ENCODE peak calls at places on chromosomes 11 and 22, in six cellular contexts. A is CD8-positive, alpha-beta T cell; W is adrenal gland; M is body of pancreas; Y is IMR-90; U is dorsolateral prefrontal cortex. Z is an unnamed sample.

GRCh38 chr11:92130432-92130831 is 94.2 kb upstream of the FAT3 start:
- DNase-seq in M (no peak), A (no peak), W (no peak), U (no peak), Y (peak; percentile 8), Z (no peak)

GRCh38 chr11:124612567-124613245 is 1.5 kb downstream of the PANX3 start:
- DNase-seq in W (no peak), M (no peak), U (no peak), Y (peak; percentile 23), A (no peak), Z (no peak)

GRCh38 chr22:17785185-17786184 is 11.2 kb upstream of the BID start:
- DNase-seq in M (peak; percentile 79), Y (no peak), A (peak; percentile 54), W (peak; percentile 70), U (no peak), Z (peak; percentile 84)

GRCh38 chr22:44585559-44586121 is 87.6 kb upstream of the RTL6 start:
- DNase-seq in Y (no peak), U (peak; percentile 28), A (no peak), M (no peak), W (no peak), Z (no peak)

GRCh38 chr22:47376322-47376700 is 613.9 kb downstream of the TBC1D22A start:
- DNase-seq in Y (no peak), W (no peak), M (no peak), U (no peak), A (no peak), Z (no peak)

GRCh38 chr11:46743693-46744339 is 24.8 kb downstream of the F2 start:
- DNase-seq in W (no peak), M (no peak), A (no peak), Y (peak; percentile 39), U (no peak), Z (no peak)

GRCh38 chr11:61731956-61732675 is 20.3 kb upstream of the MYRF start:
- DNase-seq in M (no peak), A (no peak), Y (no peak), U (no peak), W (no peak), Z (no peak)

GRCh38 chr11:17601206-17602075 is 54.4 kb downstream of the OTOG start:
- DNase-seq in W (no peak), Y (no peak), U (no peak), M (no peak), A (no peak), Z (peak; percentile 10)

GRCh38 chr11:15053201-15053685 is 20.1 kb upstream of the CALCB start:
- DNase-seq in W (no peak), Y (no peak), M (no peak), U (no peak), A (no peak), Z (no peak)

GRCh38 chr22:46165975-46166374 is 15.6 kb downstream of the PPARA start:
- DNase-seq in U (no peak), W (no peak), Y (peak; percentile 32), M (no peak), A (no peak), Z (no peak)

GRCh38 chr11:34585870-34586654 is 34.8 kb upstream of the EHF start:
- DNase-seq in W (no peak), A (no peak), Y (peak; percentile 71), U (no peak), M (no peak), Z (no peak)

GRCh38 chr22:43550024-43550620 is 138.3 kb downstream of the MPPED1 start:
- DNase-seq in A (no peak), W (no peak), U (no peak), Y (no peak), M (no peak), Z (no peak)

GRCh38 chr22:30718491-30718890 is 23.8 kb downstream of the OSBP2 start:
- DNase-seq in Y (no peak), W (no peak), U (no peak), M (no peak), A (no peak), Z (no peak)

GRCh38 chr11:70532728-70533127 is 134.4 kb downstream of the CTTN start:
- DNase-seq in U (peak; percentile 30), W (no peak), M (no peak), A (no peak), Y (peak; percentile 28), Z (no peak)

GRCh38 chr11:1219836-1220810 is 2.7 kb upstream of the MUC5B start:
- DNase-seq in W (no peak), Y (no peak), U (peak; percentile 25), M (no peak), A (no peak), Z (peak; percentile 91)

GRCh38 chr22:27719535-27720227 is 81.9 kb downstream of the MN1 start:
- DNase-seq in W (peak; percentile 50), Y (peak; percentile 16), M (no peak), A (no peak), U (peak; percentile 72), Z (peak; percentile 29)

GRCh38 chr11:33722579-33723234 is 13.5 kb downstream of the CD59 start:
- DNase-seq in U (no peak), W (peak; percentile 63), M (no peak), A (no peak), Y (peak; percentile 80), Z (no peak)

GRCh38 chr22:25098445-25099081 is 101.1 kb upstream of the CRYBB3 start:
- DNase-seq in U (no peak), A (no peak), W (peak; percentile 65), M (no peak), Y (no peak), Z (no peak)

GRCh38 chr11:697811-698311 is 2.2 kb downstream of the TMEM80 start:
- DNase-seq in A (no peak), M (no peak), U (no peak), Y (peak; percentile 76), W (no peak), Z (no peak)

GRCh38 chr11:112732031-112732430 is 229.2 kb upstream of the NCAM1 start:
- DNase-seq in Y (no peak), W (no peak), A (no peak), U (no peak), M (no peak), Z (no peak)

GRCh38 chr11:134628426-134628825 is 216.4 kb upstream of the B3GAT1 start:
- DNase-seq in U (no peak), W (no peak), A (no peak), Y (no peak), M (no peak), Z (no peak)

GRCh38 chr22:25572708-25573161 is 8.3 kb downstream of the GRK3 start:
- DNase-seq in W (no peak), M (no peak), A (no peak), U (no peak), Y (no peak), Z (no peak)

GRCh38 chr11:101863361-101863760 is 51.4 kb upstream of the CEP126 start:
- DNase-seq in Y (peak; percentile 79), U (no peak), M (no peak), W (no peak), A (no peak), Z (no peak)

GRCh38 chr22:20084547-20085413 is 4.7 kb downstream of the DGCR8 start:
- DNase-seq in W (no peak), U (peak; percentile 35), Y (no peak), M (peak; percentile 31), A (no peak), Z (no peak)

GRCh38 chr22:20086101-20086599 is 6.1 kb downstream of the DGCR8 start:
- DNase-seq in Y (no peak), A (no peak), M (no peak), U (peak; percentile 23), W (no peak), Z (no peak)

GRCh38 chr22:20083157-20083890 is 3.3 kb downstream of the DGCR8 start:
- DNase-seq in W (no peak), A (no peak), U (peak; percentile 6), Y (no peak), M (no peak), Z (no peak)

GRCh38 chr22:20085651-20086050 is 5.6 kb downstream of the DGCR8 start:
- DNase-seq in U (peak; percentile 5), Y (no peak), A (no peak), M (no peak), W (no peak), Z (no peak)

GRCh38 chr22:20083891-20084546 is 4.0 kb downstream of the DGCR8 start:
- DNase-seq in W (no peak), Y (no peak), A (no peak), U (peak; percentile 3), M (no peak), Z (no peak)
- H3K27ac ChIP-seq in W (no peak overlapping the region), Y (no peak overlapping the region), A (no peak overlapping the region), U (no peak overlapping the region), M (no peak overlapping the region), Z (no peak overlapping the region)

GRCh38 chr11:65559535-65559934 is 1.4 kb upstream of the LTBP3 start:
- DNase-seq in Y (no peak), U (no peak), M (no peak), W (no peak), A (no peak), Z (no peak)

GRCh38 chr11:65557280-65558001 is 718 bp downstream of the LTBP3 start:
- DNase-seq in W (no peak), A (no peak), Y (no peak), U (no peak), M (no peak), Z (no peak)

GRCh38 chr11:65559951-65560537 is 1.9 kb upstream of the LTBP3 start:
- DNase-seq in U (no peak), M (no peak), W (no peak), Y (peak; percentile 53), A (no peak), Z (peak; percentile 63)

GRCh38 chr11:65558002-65558784 is at the start of gene LTBP3:
- DNase-seq in W (peak; percentile 87), M (peak; percentile 83), A (no peak), U (peak; percentile 85), Y (peak; percentile 71), Z (peak; percentile 70)

GRCh38 chr11:65558785-65559509 is 788 bp upstream of the LTBP3 start:
- DNase-seq in M (peak; percentile 63), W (no peak), U (no peak), A (no peak), Y (peak; percentile 33), Z (peak; percentile 48)
- TF ChIP-seq CTCF in M (peak; percentile 17), W (no peak), U (peak; percentile 6), A (no peak), Y (peak; percentile 0), Z (no peak)

DNA sequence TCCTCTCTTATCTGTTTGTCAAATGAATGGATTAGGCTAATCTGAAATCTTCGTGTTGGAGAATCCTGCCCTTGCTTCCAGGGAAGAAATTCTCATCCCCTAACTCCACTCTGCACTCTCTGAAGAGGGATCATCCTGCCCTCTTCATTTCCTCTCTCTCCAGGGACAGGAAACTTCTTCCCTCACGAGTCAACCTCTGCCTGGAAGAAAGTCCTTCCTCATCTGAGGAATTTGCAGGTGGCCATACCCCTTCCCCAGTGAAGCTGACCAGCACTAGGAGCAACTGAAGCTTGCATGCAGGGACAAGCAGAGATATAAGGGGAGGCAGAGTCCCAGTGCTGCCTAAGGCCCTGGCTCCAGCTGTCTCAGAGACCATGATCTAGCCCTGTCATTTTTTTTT is 3.6 kb upstream of the PHOX2A start:
- DNase-seq in U (no peak), W (no peak), M (no peak), A (no peak), Y (no peak), Z (no peak)
- H3K27me3 ChIP-seq in U (peaks cover 43% of the 10 kb centered on the region), W (peaks cover 42% of the 10 kb centered on the region), M (no peaks in the 10 kb centered on the region), A (peaks cover 20% of the 10 kb centered on the region), Y (peaks cover 83% of the 10 kb centered on the region), Z (peaks cover 47% of the 10 kb centered on the region)

DNA sequence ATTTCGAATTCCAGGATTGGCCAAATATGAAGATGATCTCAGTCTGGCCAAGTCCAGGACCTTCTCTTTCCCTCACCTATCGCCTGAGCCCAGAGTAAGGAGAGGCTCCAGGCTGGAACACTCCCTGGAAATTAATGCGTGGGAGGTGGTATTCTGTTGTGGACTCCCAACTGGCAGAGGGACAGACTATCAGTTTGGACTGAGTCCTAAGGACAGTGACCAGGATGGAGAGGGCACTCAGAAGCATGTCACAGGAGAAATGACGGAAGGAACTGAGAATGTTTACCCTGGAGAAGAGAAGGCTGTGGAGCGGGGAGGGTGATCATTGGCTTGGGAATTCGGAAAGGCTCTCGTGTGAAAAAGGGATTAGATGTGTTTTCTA is 84.4 kb downstream of the RPL27A start:
- DNase-seq in W (peak; percentile 66), M (no peak), Y (no peak), A (no peak), U (no peak), Z (no peak)
- H3K27ac ChIP-seq in W (peak overlapping the region; percentile 81), M (no peak overlapping the region), Y (peak overlapping the region; percentile 58), A (no peak overlapping the region), U (no peak overlapping the region), Z (no peak overlapping the region)

Z was measured in colonic mucosa.